ENCODE peak calls at places on chromosomes 4 and X, in six cellular contexts. H, O, L, J, F and G are unnamed samples.
A peak's percentile ranks its signal among the peaks of the same experiment; 100 is the strongest.

GRCh38 chr4:182628540-182628939 is 288.6 kb downstream of the DCTD start:
- DNase-seq in F (no peak), J (no peak), O (no peak), L (no peak), H (no peak), G (no peak)

GRCh38 chr4:112916868-112917267 is 132.6 kb upstream of the ANK2 start:
- DNase-seq in F (no peak), O (no peak), J (no peak), L (no peak), H (no peak), G (no peak)

GRCh38 chrX:11427082-11428033 is 134.1 kb downstream of the AMELX start:
- DNase-seq in L (no peak), F (no peak), O (peak; percentile 88), J (peak; percentile 43), H (no peak), G (no peak)

GRCh38 chr4:54231419-54232150 is 2.5 kb downstream of the PDGFRA start:
- DNase-seq in L (no peak), H (no peak), J (peak; percentile 75), F (no peak), O (peak; percentile 86), G (no peak)

GRCh38 chr4:2186133-2186864 is 55.6 kb downstream of the HAUS3 start:
- DNase-seq in H (peak; percentile 33), J (no peak), F (no peak), L (no peak), O (no peak), G (no peak)

GRCh38 chr4:85127653-85128052 is 161.2 kb upstream of the WDFY3 start:
- DNase-seq in F (no peak), H (peak; percentile 24), J (no peak), O (peak; percentile 34), L (no peak), G (no peak)

GRCh38 chrX:27968891-27969290 is 12.4 kb downstream of the DCAF8L1 start:
- DNase-seq in F (no peak), H (no peak), O (no peak), J (no peak), L (no peak), G (no peak)

GRCh38 chrX:32673193-32673592 is 538.2 kb downstream of the DMD start:
- DNase-seq in J (no peak), F (no peak), O (no peak), L (no peak), H (peak; percentile 2), G (no peak)

GRCh38 chr4:29278580-29278979 is 1441.6 kb upstream of the PCDH7 start:
- DNase-seq in J (no peak), H (no peak), F (peak; percentile 64), O (no peak), L (no peak), G (no peak)

GRCh38 chr4:82688091-82688815 is 110.3 kb downstream of the SCD5 start:
- DNase-seq in O (no peak), L (no peak), J (no peak), H (no peak), F (no peak), G (no peak)

GRCh38 chr4:144355809-144356757 is 215.6 kb upstream of the GYPA start:
- DNase-seq in J (no peak), H (peak; percentile 98), F (peak; percentile 58), O (no peak), L (no peak), G (peak; percentile 39)

GRCh38 chr4:138897818-138898226 is 117.8 kb upstream of the NOCT start:
- DNase-seq in H (peak; percentile 42), J (no peak), O (no peak), L (no peak), F (peak; percentile 31), G (no peak)

GRCh38 chrX:111244238-111244750 is 26.0 kb downstream of the CAPN6 start:
- DNase-seq in J (no peak), O (no peak), L (no peak), H (peak; percentile 12), F (no peak), G (no peak)

GRCh38 chrX:69538321-69538876 is 34.3 kb downstream of the NALF2 start:
- DNase-seq in F (no peak), H (peak; percentile 7), O (peak; percentile 96), J (peak; percentile 47), L (peak; percentile 66), G (no peak)

GRCh38 chr4:129094347-129094746 is 1.0 kb upstream of the SCLT1 start:
- DNase-seq in L (no peak), F (no peak), H (no peak), J (no peak), O (no peak), G (no peak)

GRCh38 chrX:24398766-24399165 is 38.3 kb downstream of the SUPT20HL1 start:
- DNase-seq in J (no peak), F (no peak), L (no peak), H (no peak), O (no peak), G (no peak)

GRCh38 chr4:98467627-98468072 is 190.8 kb downstream of the TSPAN5 start:
- DNase-seq in H (peak; percentile 90), F (peak; percentile 48), L (peak; percentile 32), J (peak; percentile 63), O (no peak), G (peak; percentile 72)

GRCh38 chrX:37871626-37872302 is 24.4 kb upstream of the DYNLT3 start:
- DNase-seq in O (no peak), F (peak; percentile 79), J (peak; percentile 30), H (peak; percentile 76), L (no peak), G (peak; percentile 26)

GRCh38 chrX:154505726-154506125 is 10.3 kb downstream of the FAM3A start:
- DNase-seq in J (no peak), H (no peak), L (no peak), F (no peak), O (no peak), G (no peak)

GRCh38 chr4:156829194-156829593 is 142.4 kb downstream of the PDGFC start:
- DNase-seq in F (no peak), J (peak; percentile 49), O (no peak), L (no peak), H (no peak), G (no peak)

GRCh38 chrX:14712096-14712495 is 160.8 kb downstream of the FANCB start:
- DNase-seq in L (no peak), H (no peak), F (no peak), J (no peak), O (no peak), G (no peak)

GRCh38 chrX:58044130-58044529 is 133.9 kb upstream of the ZXDA start:
- DNase-seq in O (no peak), H (no peak), J (no peak), F (no peak), L (no peak), G (no peak)

GRCh38 chrX:52271212-52271611 is 86.5 kb downstream of the MAGED4 start:
- DNase-seq in L (no peak), J (no peak), O (no peak), F (no peak), H (peak; percentile 9), G (peak; percentile 10)

GRCh38 chrX:66030505-66031317 is 9.2 kb downstream of the VSIG4 start:
- DNase-seq in F (no peak), O (no peak), J (no peak), L (no peak), H (peak; percentile 0), G (no peak)

GRCh38 chr4:119984998-119985397 is 81.7 kb downstream of the MAD2L1 start:
- DNase-seq in O (no peak), H (no peak), J (no peak), F (no peak), L (no peak), G (no peak)

GRCh38 chrX:14497184-14497666 is 32.1 kb upstream of the GLRA2 start:
- DNase-seq in O (no peak), H (peak; percentile 15), J (peak; percentile 19), L (no peak), F (peak; percentile 4), G (no peak)

GRCh38 chr4:71198958-71199357 is 139.9 kb upstream of the SLC4A4 start:
- DNase-seq in F (no peak), O (no peak), H (no peak), L (no peak), J (no peak), G (no peak)

GRCh38 chrX:7372843-7373525 is 225.0 kb upstream of the PUDP start:
- DNase-seq in L (no peak), O (no peak), J (no peak), F (peak; percentile 78), H (peak; percentile 25), G (no peak)

GRCh38 chr4:4673070-4673469 is 131.2 kb upstream of the STX18 start:
- DNase-seq in H (no peak), O (peak; percentile 31), J (no peak), F (no peak), L (no peak), G (no peak)

GRCh38 chr4:2286904-2287593 is 25.1 kb upstream of the MXD4 start:
- DNase-seq in J (peak; percentile 16), L (peak; percentile 23), O (peak; percentile 39), H (no peak), F (no peak), G (no peak)

GRCh38 chrX:68646421-68646820 is 1.0 kb upstream of the STARD8 start:
- DNase-seq in H (no peak), L (no peak), J (no peak), O (no peak), F (no peak), G (no peak)

GRCh38 chr4:25938251-25939186 is 24.5 kb downstream of the SMIM20 start:
- DNase-seq in H (peak; percentile 88), L (no peak), J (peak; percentile 59), O (no peak), F (peak; percentile 37), G (peak; percentile 35)

GRCh38 chr4:1170805-1171305 is 1.5 kb downstream of the SPON2 start:
- DNase-seq in F (no peak), J (peak; percentile 19), L (no peak), H (no peak), O (no peak), G (no peak)

GRCh38 chr4:76606662-76607265 is 171.7 kb downstream of the SHROOM3 start:
- DNase-seq in L (peak; percentile 49), O (no peak), H (no peak), F (no peak), J (no peak), G (no peak)